ENCODE peak calls at places on chromosomes 6 and 20, in six cellular contexts. One of them, this sample, is unnamed.

GRCh38 chr6:66362888-66363287 is 655.9 kb upstream of the EYS start:
- DNase-seq in Calu3: no peak
- DNase-seq in AG04449: no peak
- DNase-seq in testis: no peak
- DNase-seq in cardiac fibroblast: no peak
- DNase-seq in glutamatergic neuron: no peak
- DNase-seq in this sample: no peak

GRCh38 chr20:32636821-32637220 is 36.9 kb downstream of the C20orf203 start:
- DNase-seq in AG04449: no peak
- DNase-seq in glutamatergic neuron: no peak
- DNase-seq in Calu3: no peak
- DNase-seq in testis: peak
- DNase-seq in cardiac fibroblast: no peak
- DNase-seq in this sample: no peak

GRCh38 chr6:19587238-19587942 is 249.8 kb upstream of the ID4 start:
- DNase-seq in testis: no peak
- DNase-seq in AG04449: no peak
- DNase-seq in Calu3: no peak
- DNase-seq in cardiac fibroblast: no peak
- DNase-seq in glutamatergic neuron: no peak
- DNase-seq in this sample: no peak

GRCh38 chr6:74073429-74073828 is 377.4 kb downstream of the CD109 start:
- DNase-seq in Calu3: no peak
- DNase-seq in glutamatergic neuron: no peak
- DNase-seq in cardiac fibroblast: peak
- DNase-seq in AG04449: no peak
- DNase-seq in testis: no peak
- DNase-seq in this sample: no peak

GRCh38 chr6:158831571-158831970 is 12.4 kb upstream of the EZR start:
- DNase-seq in Calu3: no peak
- DNase-seq in cardiac fibroblast: no peak
- DNase-seq in AG04449: no peak
- DNase-seq in testis: no peak
- DNase-seq in glutamatergic neuron: no peak
- DNase-seq in this sample: no peak

GRCh38 chr20:32456869-32457421 is 98.8 kb downstream of the ASXL1 start:
- DNase-seq in cardiac fibroblast: peak
- DNase-seq in AG04449: no peak
- DNase-seq in Calu3: no peak
- DNase-seq in glutamatergic neuron: peak
- DNase-seq in testis: peak
- DNase-seq in this sample: peak

GRCh38 chr20:38723982-38724602 is at the start of gene SLC32A1:
- DNase-seq in Calu3: no peak
- DNase-seq in testis: no peak
- DNase-seq in glutamatergic neuron: peak
- DNase-seq in cardiac fibroblast: no peak
- DNase-seq in AG04449: no peak
- DNase-seq in this sample: no peak

GRCh38 chr6:22372922-22373321 is 76.1 kb upstream of the PRL start:
- DNase-seq in testis: no peak
- DNase-seq in Calu3: no peak
- DNase-seq in cardiac fibroblast: no peak
- DNase-seq in AG04449: no peak
- DNase-seq in glutamatergic neuron: no peak
- DNase-seq in this sample: no peak

GRCh38 chr6:128768187-128768586 is 114.8 kb upstream of the LAMA2 start:
- DNase-seq in testis: no peak
- DNase-seq in Calu3: no peak
- DNase-seq in cardiac fibroblast: no peak
- DNase-seq in glutamatergic neuron: no peak
- DNase-seq in AG04449: no peak
- DNase-seq in this sample: no peak

GRCh38 chr6:44225579-44226325 is 2.4 kb downstream of the SLC29A1 start:
- DNase-seq in testis: no peak
- DNase-seq in glutamatergic neuron: no peak
- DNase-seq in AG04449: no peak
- DNase-seq in cardiac fibroblast: no peak
- DNase-seq in Calu3: no peak
- DNase-seq in this sample: no peak

GRCh38 chr6:125245523-125246264 is 56.1 kb downstream of the HDDC2 start:
- DNase-seq in cardiac fibroblast: no peak
- DNase-seq in AG04449: no peak
- DNase-seq in testis: no peak
- DNase-seq in Calu3: peak
- DNase-seq in glutamatergic neuron: no peak
- DNase-seq in this sample: no peak

GRCh38 chr20:6919792-6920468 is 152.4 kb downstream of the BMP2 start:
- DNase-seq in glutamatergic neuron: peak
- DNase-seq in testis: no peak
- DNase-seq in cardiac fibroblast: no peak
- DNase-seq in Calu3: no peak
- DNase-seq in AG04449: no peak
- DNase-seq in this sample: no peak

GRCh38 chr20:53021934-53022333 is 49.8 kb downstream of the TSHZ2 start:
- DNase-seq in testis: no peak
- DNase-seq in Calu3: no peak
- DNase-seq in AG04449: no peak
- DNase-seq in glutamatergic neuron: no peak
- DNase-seq in cardiac fibroblast: no peak
- DNase-seq in this sample: no peak

GRCh38 chr6:45555981-45556771 is 178.4 kb upstream of the SUPT3H start:
- DNase-seq in cardiac fibroblast: peak
- DNase-seq in AG04449: no peak
- DNase-seq in glutamatergic neuron: no peak
- DNase-seq in testis: peak
- DNase-seq in Calu3: no peak
- DNase-seq in this sample: no peak

GRCh38 chr20:43911066-43911465 is 3.6 kb upstream of the TOX2 start:
- DNase-seq in AG04449: peak
- DNase-seq in cardiac fibroblast: peak
- DNase-seq in Calu3: no peak
- DNase-seq in glutamatergic neuron: no peak
- DNase-seq in testis: peak
- DNase-seq in this sample: no peak

GRCh38 chr20:62160876-62161275 is 17.3 kb downstream of the SS18L1 start:
- DNase-seq in Calu3: no peak
- DNase-seq in cardiac fibroblast: no peak
- DNase-seq in testis: no peak
- DNase-seq in AG04449: no peak
- DNase-seq in glutamatergic neuron: no peak
- DNase-seq in this sample: no peak

GRCh38 chr6:12924911-12925310 is 208.3 kb downstream of the PHACTR1 start:
- DNase-seq in cardiac fibroblast: no peak
- DNase-seq in glutamatergic neuron: no peak
- DNase-seq in AG04449: no peak
- DNase-seq in Calu3: no peak
- DNase-seq in testis: no peak
- DNase-seq in this sample: no peak

GRCh38 chr20:44637042-44637441 is 14.5 kb downstream of the ADA start:
- DNase-seq in testis: no peak
- DNase-seq in Calu3: no peak
- DNase-seq in glutamatergic neuron: no peak
- DNase-seq in AG04449: no peak
- DNase-seq in cardiac fibroblast: no peak
- DNase-seq in this sample: no peak

GRCh38 chr6:169165561-169166300 is 87.9 kb downstream of the THBS2 start:
- DNase-seq in cardiac fibroblast: peak
- DNase-seq in Calu3: no peak
- DNase-seq in glutamatergic neuron: no peak
- DNase-seq in AG04449: no peak
- DNase-seq in testis: no peak
- DNase-seq in this sample: no peak

GRCh38 chr6:151451417-151451949 is 443 bp downstream of the RMND1 start:
- DNase-seq in AG04449: no peak
- DNase-seq in testis: no peak
- DNase-seq in glutamatergic neuron: no peak
- DNase-seq in cardiac fibroblast: no peak
- DNase-seq in Calu3: no peak
- DNase-seq in this sample: no peak

GRCh38 chr20:18005170-18005989 is 36.6 kb downstream of the MGME1 start:
- DNase-seq in Calu3: no peak
- DNase-seq in testis: no peak
- DNase-seq in AG04449: no peak
- DNase-seq in cardiac fibroblast: no peak
- DNase-seq in glutamatergic neuron: no peak
- DNase-seq in this sample: no peak

GRCh38 chr6:21265264-21266044 is 328.1 kb upstream of the SOX4 start:
- DNase-seq in cardiac fibroblast: no peak
- DNase-seq in AG04449: no peak
- DNase-seq in Calu3: no peak
- DNase-seq in testis: no peak
- DNase-seq in glutamatergic neuron: no peak
- DNase-seq in this sample: no peak

GRCh38 chr6:31114970-31115849 is 610 bp downstream of the PSORS1C1 start:
- DNase-seq in glutamatergic neuron: no peak
- DNase-seq in AG04449: no peak
- DNase-seq in cardiac fibroblast: peak
- DNase-seq in testis: no peak
- DNase-seq in Calu3: peak
- DNase-seq in this sample: no peak

GRCh38 chr20:4328541-4328940 is 313.2 kb upstream of the RNF24 start:
- DNase-seq in Calu3: no peak
- DNase-seq in glutamatergic neuron: no peak
- DNase-seq in testis: no peak
- DNase-seq in cardiac fibroblast: no peak
- DNase-seq in AG04449: no peak
- DNase-seq in this sample: no peak

GRCh38 chr6:152508477-152508876 is 128.7 kb downstream of the SYNE1 start:
- DNase-seq in Calu3: no peak
- DNase-seq in testis: no peak
- DNase-seq in glutamatergic neuron: no peak
- DNase-seq in AG04449: no peak
- DNase-seq in cardiac fibroblast: no peak
- DNase-seq in this sample: no peak

GRCh38 chr6:137975058-137975940 is 108.2 kb downstream of the TNFAIP3 start:
- DNase-seq in glutamatergic neuron: no peak
- DNase-seq in testis: no peak
- DNase-seq in Calu3: no peak
- DNase-seq in AG04449: no peak
- DNase-seq in cardiac fibroblast: peak
- DNase-seq in this sample: no peak
- TF ChIP-seq CTCF in glutamatergic neuron: no peak
- TF ChIP-seq CTCF in testis: no peak
- TF ChIP-seq CTCF in Calu3: no peak
- TF ChIP-seq CTCF in AG04449: no peak
- TF ChIP-seq CTCF in cardiac fibroblast: peak
- TF ChIP-seq CTCF in this sample: peak

GRCh38 chr6:137731960-137732616 is 135.0 kb upstream of the TNFAIP3 start:
- DNase-seq in AG04449: no peak
- DNase-seq in cardiac fibroblast: peak
- DNase-seq in testis: no peak
- DNase-seq in Calu3: no peak
- DNase-seq in glutamatergic neuron: no peak
- DNase-seq in this sample: no peak

GRCh38 chr6:137727206-137727605 is 139.9 kb upstream of the TNFAIP3 start:
- DNase-seq in Calu3: no peak
- DNase-seq in cardiac fibroblast: no peak
- DNase-seq in testis: no peak
- DNase-seq in glutamatergic neuron: no peak
- DNase-seq in AG04449: no peak
- DNase-seq in this sample: no peak

GRCh38 chr6:137731600-137731959 is 135.5 kb upstream of the TNFAIP3 start:
- DNase-seq in Calu3: no peak
- DNase-seq in glutamatergic neuron: no peak
- DNase-seq in cardiac fibroblast: no peak
- DNase-seq in testis: no peak
- DNase-seq in AG04449: no peak
- DNase-seq in this sample: no peak

GRCh38 chr6:137728386-137729349 is 138.4 kb upstream of the TNFAIP3 start:
- DNase-seq in testis: peak
- DNase-seq in Calu3: peak
- DNase-seq in AG04449: peak
- DNase-seq in cardiac fibroblast: peak
- DNase-seq in glutamatergic neuron: no peak
- DNase-seq in this sample: no peak

DNA sequence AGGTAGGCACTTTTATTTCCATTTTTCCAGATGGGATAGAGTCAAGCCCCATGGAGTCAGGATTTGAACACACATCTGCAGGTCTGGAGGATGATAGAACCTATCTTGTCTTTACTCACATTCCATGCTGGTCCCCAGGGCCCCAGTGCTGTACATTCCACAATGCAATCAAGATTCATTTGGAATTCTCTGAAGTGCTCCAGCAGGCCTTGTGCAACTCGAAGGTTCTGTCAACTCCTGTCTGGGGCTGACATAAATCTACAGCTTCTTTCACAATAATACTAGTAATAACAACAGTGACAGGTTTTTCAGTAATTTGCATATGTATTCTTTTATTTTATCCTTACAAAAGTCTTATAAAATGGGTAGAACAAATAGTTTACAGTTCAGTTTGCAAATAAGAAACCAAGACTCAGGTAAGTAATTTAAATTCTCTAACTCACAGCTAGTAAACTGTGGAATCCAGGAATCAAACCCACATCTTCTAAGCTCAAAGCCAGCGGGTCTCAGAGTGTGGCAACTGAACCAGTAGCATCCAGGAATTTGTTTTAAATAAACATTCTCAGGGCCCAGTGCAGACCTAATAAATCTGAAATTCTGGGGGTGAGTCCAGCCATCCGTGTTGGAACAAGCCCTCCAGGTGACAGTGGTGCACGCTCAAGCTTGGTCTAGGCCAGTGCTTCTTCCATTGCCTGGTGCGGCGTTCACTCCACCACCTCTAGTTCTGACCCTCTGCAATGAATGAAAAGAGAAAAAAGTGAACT is 137.0 kb upstream of the TNFAIP3 start:
- DNase-seq in testis: no peak
- DNase-seq in glutamatergic neuron: no peak
- DNase-seq in cardiac fibroblast: peak
- DNase-seq in Calu3: no peak
- DNase-seq in AG04449: no peak
- DNase-seq in this sample: no peak
- TF ChIP-seq CTCF in testis: no peak
- TF ChIP-seq CTCF in glutamatergic neuron: no peak
- TF ChIP-seq CTCF in cardiac fibroblast: no peak
- TF ChIP-seq CTCF in Calu3: no peak
- TF ChIP-seq CTCF in AG04449: no peak
- TF ChIP-seq CTCF in this sample: no peak

GRCh38 chr20:63707558-63708300 is at the start of the genes ARFRP1 and ZGPAT:
- DNase-seq in Calu3: peak
- DNase-seq in glutamatergic neuron: peak
- DNase-seq in testis: peak
- DNase-seq in cardiac fibroblast: peak
- DNase-seq in AG04449: no peak
- DNase-seq in this sample: no peak
- TF ChIP-seq CTCF in Calu3: no peak
- TF ChIP-seq CTCF in glutamatergic neuron: no peak
- TF ChIP-seq CTCF in testis: no peak
- TF ChIP-seq CTCF in cardiac fibroblast: no peak
- TF ChIP-seq CTCF in AG04449: no peak
- TF ChIP-seq CTCF in this sample: no peak

DNA sequence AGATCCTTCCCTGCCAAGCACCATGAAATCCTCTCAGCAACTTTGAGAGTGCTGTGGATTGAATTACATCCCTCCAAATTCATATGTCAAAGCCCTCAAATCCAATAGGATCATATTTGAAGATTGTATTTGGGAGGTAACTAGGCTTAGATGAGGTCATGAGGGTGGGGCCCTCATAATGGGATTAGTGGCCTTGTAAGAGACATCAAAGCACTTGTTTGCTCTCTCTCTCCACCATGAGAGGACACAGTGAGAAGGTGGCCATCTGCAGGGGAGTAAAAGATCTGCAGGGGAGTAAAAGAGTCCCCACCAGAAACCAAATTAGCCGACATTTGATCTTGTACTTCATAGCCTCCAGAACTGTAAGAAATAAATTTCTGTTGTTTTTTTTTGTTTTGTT is 298.2 kb downstream of the SAMD5 start:
- DNase-seq in cardiac fibroblast: no peak
- DNase-seq in AG04449: no peak
- DNase-seq in testis: no peak
- DNase-seq in Calu3: no peak
- DNase-seq in glutamatergic neuron: no peak
- DNase-seq in this sample: no peak
- TF ChIP-seq CTCF in cardiac fibroblast: no peak
- TF ChIP-seq CTCF in AG04449: no peak
- TF ChIP-seq CTCF in testis: no peak
- TF ChIP-seq CTCF in Calu3: no peak
- TF ChIP-seq CTCF in glutamatergic neuron: no peak
- TF ChIP-seq CTCF in this sample: no peak